ENCODE peak calls at places on chromosome 10, in four cellular contexts. One of them, this sample, is unnamed.

GRCh38 chr10:103666109-103666508 is 172.6 kb downstream of the NEURL1 start:
- DNase-seq in GM12878: no peak
- DNase-seq in K562: peak; percentile 33
- DNase-seq in HepG2: no peak
- DNase-seq in this sample: peak; percentile 68

GRCh38 chr10:48245977-48246376 is 28.5 kb downstream of the FRMPD2 start:
- DNase-seq in HepG2: no peak
- DNase-seq in K562: no peak
- DNase-seq in GM12878: no peak
- DNase-seq in this sample: no peak

GRCh38 chr10:22314852-22315251 is 1.3 kb upstream of the COMMD3 start:
- DNase-seq in K562: no peak
- DNase-seq in GM12878: no peak
- DNase-seq in HepG2: no peak
- DNase-seq in this sample: no peak

GRCh38 chr10:48507933-48508830 is 96.7 kb downstream of the ARHGAP22 start:
- DNase-seq in HepG2: no peak
- DNase-seq in K562: no peak
- DNase-seq in GM12878: no peak
- DNase-seq in this sample: no peak

GRCh38 chr10:29709484-29710002 is 74.8 kb upstream of the SVIL start:
- DNase-seq in HepG2: no peak
- DNase-seq in K562: no peak
- DNase-seq in GM12878: no peak
- DNase-seq in this sample: no peak

GRCh38 chr10:50740351-50740688 is 584 bp downstream of the ASAH2B start:
- DNase-seq in K562: no peak
- DNase-seq in HepG2: peak; percentile 15
- DNase-seq in GM12878: peak; percentile 2
- DNase-seq in this sample: no peak

GRCh38 chr10:49280001-49280408 is 19.0 kb upstream of the C10orf71 start:
- DNase-seq in K562: no peak
- DNase-seq in HepG2: no peak
- DNase-seq in GM12878: no peak
- DNase-seq in this sample: no peak

GRCh38 chr10:6980353-6980752 is 400.3 kb upstream of the PRKCQ start:
- DNase-seq in K562: no peak
- DNase-seq in GM12878: no peak
- DNase-seq in HepG2: no peak
- DNase-seq in this sample: no peak

GRCh38 chr10:86964061-86964846 is 4.0 kb upstream of the ADIRF start:
- DNase-seq in GM12878: no peak
- DNase-seq in HepG2: no peak
- DNase-seq in K562: no peak
- DNase-seq in this sample: peak; percentile 36

GRCh38 chr10:37489658-37490003 is 364.2 kb downstream of the ANKRD30A start:
- DNase-seq in GM12878: no peak
- DNase-seq in HepG2: no peak
- DNase-seq in K562: no peak
- DNase-seq in this sample: no peak

GRCh38 chr10:32650246-32650655 is 204.3 kb downstream of the CCDC7 start:
- DNase-seq in K562: no peak
- DNase-seq in HepG2: no peak
- DNase-seq in GM12878: peak; percentile 30
- DNase-seq in this sample: no peak

GRCh38 chr10:26743091-26743490 is 45.6 kb downstream of the PDSS1 start:
- DNase-seq in K562: no peak
- DNase-seq in HepG2: no peak
- DNase-seq in GM12878: no peak
- DNase-seq in this sample: no peak

GRCh38 chr10:84261236-84261635 is 16.4 kb downstream of the RGR start:
- DNase-seq in GM12878: no peak
- DNase-seq in K562: no peak
- DNase-seq in HepG2: no peak
- DNase-seq in this sample: no peak

GRCh38 chr10:118981946-118982345 is 47.6 kb upstream of the NANOS1 start:
- DNase-seq in K562: no peak
- DNase-seq in HepG2: no peak
- DNase-seq in GM12878: no peak
- DNase-seq in this sample: no peak

GRCh38 chr10:50991496-50992355 is 82.6 kb upstream of the PRKG1 start:
- DNase-seq in GM12878: no peak
- DNase-seq in K562: no peak
- DNase-seq in HepG2: no peak
- DNase-seq in this sample: peak; percentile 64

GRCh38 chr10:598415-599170 is 90.9 kb downstream of the DIP2C start:
- DNase-seq in HepG2: no peak
- DNase-seq in GM12878: no peak
- DNase-seq in K562: no peak
- DNase-seq in this sample: no peak

GRCh38 chr10:91816986-91817385 is 18.8 kb downstream of the TNKS2 start:
- DNase-seq in K562: no peak
- DNase-seq in HepG2: no peak
- DNase-seq in GM12878: no peak
- DNase-seq in this sample: no peak

DNA sequence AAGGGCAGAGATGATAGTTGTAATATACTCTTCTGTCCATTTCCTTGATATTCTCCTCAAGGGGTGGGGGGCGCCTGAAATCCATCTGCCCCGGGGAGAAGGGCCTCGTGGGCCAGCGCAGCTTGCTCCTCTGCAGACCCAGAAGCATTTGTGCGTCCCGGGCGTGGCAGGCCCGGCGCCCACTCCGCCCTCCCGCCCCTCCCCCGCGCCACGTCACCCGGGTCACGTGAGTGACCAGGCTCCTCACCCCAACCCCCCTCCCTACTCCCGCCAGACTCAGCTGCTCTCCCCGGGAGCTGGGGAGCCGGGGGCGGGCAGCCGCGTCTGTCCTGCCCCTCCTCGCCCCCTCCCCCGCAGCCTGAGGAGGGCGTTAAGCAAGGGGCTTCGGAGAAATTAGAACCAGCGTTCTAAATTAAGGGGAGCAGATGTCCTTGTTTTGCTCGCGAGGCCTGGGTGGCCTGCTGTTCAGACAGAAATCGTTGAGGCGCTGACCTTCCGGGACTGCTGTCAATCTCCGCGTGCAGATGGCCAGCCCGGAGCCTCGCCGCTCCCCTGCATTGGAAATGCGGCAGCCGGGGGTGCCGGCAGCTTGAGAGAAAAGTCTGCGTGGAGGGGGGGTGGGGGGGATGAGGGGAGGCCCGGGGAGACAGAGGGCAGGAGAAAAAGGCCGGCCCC is 102.1 kb upstream of the ZNF438 start:
- DNase-seq in GM12878: peak; percentile 26
- DNase-seq in K562: peak; percentile 94
- DNase-seq in HepG2: no peak
- DNase-seq in this sample: peak; percentile 97
- TF ChIP-seq FOXM1 in GM12878: no peak
- TF ChIP-seq FOXM1 in K562: no peak
- TF ChIP-seq FOXM1 in HepG2: no peak
- TF ChIP-seq FOXM1 in this sample: no peak

DNA sequence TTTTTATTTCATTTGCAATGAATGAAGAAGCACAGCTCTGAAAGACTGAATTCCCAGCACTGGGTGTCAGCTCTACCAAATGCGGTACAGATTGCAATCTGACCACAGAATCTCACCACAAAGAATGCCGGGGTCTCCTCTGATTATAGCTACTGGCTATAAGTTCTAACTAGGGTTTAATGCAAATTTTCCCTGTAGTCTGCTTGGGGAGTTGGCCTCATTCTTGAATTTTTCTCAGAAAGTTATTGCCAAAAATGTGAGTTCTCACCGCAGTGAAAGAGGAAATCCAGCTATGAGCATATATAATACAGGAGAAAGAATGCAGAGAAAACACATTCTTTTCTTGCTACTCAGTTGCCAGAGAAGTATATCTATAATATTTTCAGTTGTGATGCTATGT is 1255.7 kb upstream of the LRRTM3 start:
- DNase-seq in K562: no peak
- DNase-seq in HepG2: no peak
- DNase-seq in GM12878: no peak
- DNase-seq in this sample: no peak
- TF ChIP-seq YY1 in K562: no peak
- TF ChIP-seq YY1 in HepG2: no peak
- TF ChIP-seq YY1 in GM12878: no peak
- TF ChIP-seq YY1 in this sample: no peak

GRCh38 chr10:97975598-97975997 is 54.8 kb downstream of the CRTAC1 start:
- DNase-seq in HepG2: no peak
- DNase-seq in GM12878: no peak
- DNase-seq in K562: no peak
- DNase-seq in this sample: no peak
- TF ChIP-seq FOXM1 in HepG2: no peak
- TF ChIP-seq FOXM1 in GM12878: no peak
- TF ChIP-seq FOXM1 in K562: no peak
- TF ChIP-seq FOXM1 in this sample: no peak

DNA sequence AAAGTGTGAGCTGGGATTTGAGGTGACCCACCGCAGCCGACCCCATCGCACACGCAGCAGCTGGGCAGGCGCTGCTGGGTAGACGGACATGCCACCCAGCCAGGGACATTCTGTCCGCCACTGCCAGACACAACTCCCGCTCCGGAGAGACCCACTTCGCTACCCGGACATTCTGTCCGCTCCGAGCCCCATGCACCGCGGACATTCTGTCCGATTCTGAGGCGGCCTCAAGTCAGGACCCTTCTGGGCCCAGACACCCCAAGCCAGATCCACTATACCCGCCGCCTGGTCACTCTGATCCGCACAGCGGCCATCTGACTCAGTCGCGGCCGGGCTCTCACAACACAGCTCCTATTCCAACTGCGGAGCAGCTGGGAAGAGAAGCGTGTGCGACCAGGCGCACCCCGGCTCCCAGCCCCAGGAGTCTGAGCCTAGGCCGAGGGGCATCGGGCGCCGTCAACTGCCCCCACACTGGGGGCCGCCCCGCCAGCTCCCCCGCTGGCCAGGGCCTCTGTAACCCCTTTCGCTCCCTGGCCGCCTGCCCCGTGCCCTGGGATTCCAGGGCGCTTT is 760 bp downstream of the PITX3 start:
- DNase-seq in HepG2: no peak
- DNase-seq in K562: no peak
- DNase-seq in GM12878: no peak
- DNase-seq in this sample: peak; percentile 68
- TF ChIP-seq YY1 in HepG2: no peak
- TF ChIP-seq YY1 in K562: no peak
- TF ChIP-seq YY1 in GM12878: no peak
- TF ChIP-seq YY1 in this sample: no peak

GRCh38 chr10:117413928-117414618 is 38.8 kb upstream of the PDZD8 start:
- DNase-seq in HepG2: peak; percentile 16
- DNase-seq in GM12878: no peak
- DNase-seq in K562: no peak
- DNase-seq in this sample: no peak
- TF ChIP-seq FOXM1 in HepG2: no peak
- TF ChIP-seq FOXM1 in GM12878: no peak
- TF ChIP-seq FOXM1 in K562: no peak
- TF ChIP-seq FOXM1 in this sample: no peak

This sample was measured in SK-N-SH.